ENCODE peak calls at places on chromosomes 4 and X, in nine cellular contexts. F, T, V, L, Y, Q, S, H and P are unnamed samples.

GRCh38 chr4:149203256-149204001 is 612.2 kb downstream of the IQCM start:
- DNase-seq in F (no peak), T (no peak), V (no peak), L (no peak), Y (peak; percentile 67), Q (peak; percentile 4), S (no peak), H (peak; percentile 58), P (no peak)

GRCh38 chr4:166501941-166502382 is 628.9 kb downstream of the TLL1 start:
- DNase-seq in F (no peak), T (peak; percentile 1), V (no peak), L (no peak), Y (no peak), Q (peak; percentile 26), S (no peak), H (no peak), P (no peak)

GRCh38 chrX:24862343-24862742 is 153.4 kb downstream of the ARX start:
- DNase-seq in F (no peak), T (no peak), V (no peak), L (no peak), Y (peak; percentile 5), Q (no peak), S (no peak), H (no peak), P (no peak)

GRCh38 chr4:159010563-159011260 is 92.2 kb upstream of the RAPGEF2 start:
- DNase-seq in F (peak; percentile 70), T (no peak), V (no peak), L (peak; percentile 74), Y (peak; percentile 96), Q (no peak), S (no peak), H (peak; percentile 82), P (peak; percentile 6)

GRCh38 chr4:122041312-122041711 is 89.5 kb upstream of the TRPC3 start:
- DNase-seq in F (no peak), T (no peak), V (no peak), L (no peak), Y (no peak), Q (no peak), S (no peak), H (no peak), P (no peak)

GRCh38 chr4:3791910-3792542 is 25.8 kb downstream of the ADRA2C start:
- DNase-seq in F (no peak), T (no peak), V (no peak), L (no peak), Y (no peak), Q (peak; percentile 6), S (peak; percentile 65), H (peak; percentile 36), P (no peak)

GRCh38 chr4:110309686-110310085 is 111.3 kb upstream of the ELOVL6 start:
- DNase-seq in F (no peak), T (no peak), V (no peak), L (no peak), Y (peak; percentile 65), Q (no peak), S (no peak), H (no peak), P (no peak)

GRCh38 chr4:21697583-21697982 is 251.0 kb downstream of the KCNIP4 start:
- DNase-seq in F (no peak), T (no peak), V (no peak), L (no peak), Y (no peak), Q (peak; percentile 53), S (peak; percentile 39), H (no peak), P (peak; percentile 11)

GRCh38 chrX:14017399-14017798 is 12.3 kb downstream of the GEMIN8 start:
- DNase-seq in F (no peak), T (no peak), V (no peak), L (no peak), Y (no peak), Q (no peak), S (no peak), H (no peak), P (no peak)

GRCh38 chr4:5365071-5366008 is 314.1 kb downstream of the STK32B start:
- DNase-seq in F (no peak), T (no peak), V (no peak), L (no peak), Y (peak; percentile 98), Q (peak; percentile 98), S (no peak), H (no peak), P (no peak)

GRCh38 chr4:184583738-184584502 is 65.3 kb downstream of the CASP3 start:
- DNase-seq in F (no peak), T (no peak), V (no peak), L (no peak), Y (no peak), Q (no peak), S (no peak), H (no peak), P (no peak)

GRCh38 chrX:49209434-49210251 is 9.7 kb upstream of the SYP start:
- DNase-seq in F (no peak), T (no peak), V (no peak), L (no peak), Y (no peak), Q (no peak), S (no peak), H (no peak), P (no peak)

GRCh38 chrX:39445336-39445735 is 644.1 kb downstream of the MID1IP1 start:
- DNase-seq in F (peak; percentile 39), T (no peak), V (peak; percentile 20), L (no peak), Y (no peak), Q (no peak), S (peak; percentile 15), H (no peak), P (no peak)

GRCh38 chr4:107931775-107932321 is 499 bp downstream of the CYP2U1 start:
- DNase-seq in F (peak; percentile 1), T (no peak), V (peak; percentile 11), L (peak; percentile 43), Y (no peak), Q (no peak), S (no peak), H (no peak), P (no peak)

GRCh38 chrX:13167444-13168207 is 123.2 kb upstream of the FAM9C start:
- DNase-seq in F (peak; percentile 36), T (no peak), V (no peak), L (no peak), Y (peak; percentile 69), Q (no peak), S (no peak), H (no peak), P (no peak)

GRCh38 chr4:74376888-74377483 is 12.0 kb downstream of the EREG start:
- DNase-seq in F (peak; percentile 19), T (no peak), V (no peak), L (no peak), Y (peak; percentile 69), Q (peak; percentile 46), S (no peak), H (no peak), P (peak; percentile 6)

GRCh38 chr4:94890579-94890978 is 132.8 kb downstream of the BMPR1B start:
- DNase-seq in F (no peak), T (no peak), V (no peak), L (no peak), Y (no peak), Q (no peak), S (no peak), H (no peak), P (no peak)